ENCODE peak calls at places on chromosomes 2 and 18, in four cellular contexts. One of them, this sample, is unnamed.

GRCh38 chr2:182144780-182145170 is 159.1 kb downstream of the PPP1R1C start:
- DNase-seq in GM23248: peak
- DNase-seq in GM23338: no peak
- DNase-seq in H1: no peak
- DNase-seq in this sample: peak

GRCh38 chr2:160199053-160199452 is 1.0 kb downstream of the ITGB6 start:
- DNase-seq in H1: no peak
- DNase-seq in GM23248: no peak
- DNase-seq in GM23338: no peak
- DNase-seq in this sample: no peak

GRCh38 chr18:44599409-44599808 is 81.3 kb upstream of the SETBP1 start:
- DNase-seq in H1: no peak
- DNase-seq in GM23248: peak
- DNase-seq in GM23338: peak
- DNase-seq in this sample: peak

GRCh38 chr2:37335604-37336003 is 8.8 kb upstream of the QPCT start:
- DNase-seq in GM23338: no peak
- DNase-seq in GM23248: no peak
- DNase-seq in H1: no peak
- DNase-seq in this sample: no peak

GRCh38 chr2:225660262-225661091 is 261.0 kb downstream of the NYAP2 start:
- DNase-seq in GM23248: peak
- DNase-seq in H1: peak
- DNase-seq in GM23338: peak
- DNase-seq in this sample: peak

GRCh38 chr2:8407332-8407731 is 274.5 kb upstream of the ID2 start:
- DNase-seq in H1: no peak
- DNase-seq in GM23338: no peak
- DNase-seq in GM23248: no peak
- DNase-seq in this sample: no peak

GRCh38 chr2:125526093-125526492 is 1129.9 kb upstream of the GYPC start:
- DNase-seq in GM23248: no peak
- DNase-seq in H1: no peak
- DNase-seq in GM23338: peak
- DNase-seq in this sample: no peak

GRCh38 chr2:199928626-199929025 is 17.5 kb downstream of the C2orf69 start:
- DNase-seq in H1: no peak
- DNase-seq in GM23248: no peak
- DNase-seq in GM23338: no peak
- DNase-seq in this sample: no peak

GRCh38 chr18:58024139-58024538 is 19.9 kb upstream of the NEDD4L start:
- DNase-seq in GM23338: no peak
- DNase-seq in GM23248: no peak
- DNase-seq in H1: no peak
- DNase-seq in this sample: no peak

GRCh38 chr2:218964041-218964771 is 4.7 kb downstream of the CDK5R2 start:
- DNase-seq in GM23248: peak
- DNase-seq in H1: no peak
- DNase-seq in GM23338: peak
- DNase-seq in this sample: peak

GRCh38 chr2:165522746-165523145 is 53.2 kb downstream of the CSRNP3 start:
- DNase-seq in GM23248: no peak
- DNase-seq in H1: no peak
- DNase-seq in GM23338: no peak
- DNase-seq in this sample: no peak

GRCh38 chr2:54903736-54904554 is 146.3 kb downstream of the RTN4 start:
- DNase-seq in GM23338: no peak
- DNase-seq in H1: no peak
- DNase-seq in GM23248: peak
- DNase-seq in this sample: peak

GRCh38 chr2:15348028-15348427 is 213.1 kb downstream of the NBAS start:
- DNase-seq in GM23248: no peak
- DNase-seq in GM23338: no peak
- DNase-seq in H1: no peak
- DNase-seq in this sample: no peak

GRCh38 chr2:239042046-239042445 is 194.2 kb downstream of the TWIST2 start:
- DNase-seq in GM23248: no peak
- DNase-seq in GM23338: no peak
- DNase-seq in H1: no peak
- DNase-seq in this sample: no peak

GRCh38 chr2:39837856-39838453 is 58.9 kb upstream of the THUMPD2 start:
- DNase-seq in GM23248: peak
- DNase-seq in GM23338: peak
- DNase-seq in H1: peak
- DNase-seq in this sample: peak

GRCh38 chr18:3466051-3466450 is 16.1 kb downstream of the TGIF1 start:
- DNase-seq in GM23248: peak
- DNase-seq in GM23338: no peak
- DNase-seq in H1: no peak
- DNase-seq in this sample: peak

GRCh38 chr2:63735931-63736820 is 105.5 kb upstream of the UGP2 start:
- DNase-seq in GM23248: peak
- DNase-seq in GM23338: no peak
- DNase-seq in H1: no peak
- DNase-seq in this sample: peak

GRCh38 chr2:7044253-7045250 is 127.3 kb downstream of the RNF144A start:
- DNase-seq in GM23248: peak
- DNase-seq in GM23338: peak
- DNase-seq in H1: peak
- DNase-seq in this sample: peak

GRCh38 chr2:42979416-42979869 is 187.1 kb upstream of the HAAO start:
- DNase-seq in GM23338: no peak
- DNase-seq in GM23248: no peak
- DNase-seq in H1: no peak
- DNase-seq in this sample: no peak
- H3K27ac ChIP-seq in GM23338: no peak
- H3K27ac ChIP-seq in GM23248: no peak
- H3K27ac ChIP-seq in H1: no peak
- H3K27ac ChIP-seq in this sample: no peak

GRCh38 chr2:88735853-88736252 is 44.4 kb downstream of the RPIA start:
- DNase-seq in GM23338: no peak
- DNase-seq in GM23248: peak
- DNase-seq in H1: no peak
- DNase-seq in this sample: no peak

GRCh38 chr2:88735133-88735532 is 43.7 kb downstream of the RPIA start:
- DNase-seq in GM23338: no peak
- DNase-seq in H1: no peak
- DNase-seq in GM23248: no peak
- DNase-seq in this sample: no peak

GRCh38 chr2:88737385-88737784 is 45.9 kb downstream of the RPIA start:
- DNase-seq in GM23248: peak
- DNase-seq in H1: no peak
- DNase-seq in GM23338: no peak
- DNase-seq in this sample: peak

GRCh38 chr2:88738271-88738670 is 46.8 kb downstream of the RPIA start:
- DNase-seq in H1: no peak
- DNase-seq in GM23338: no peak
- DNase-seq in GM23248: peak
- DNase-seq in this sample: peak

DNA sequence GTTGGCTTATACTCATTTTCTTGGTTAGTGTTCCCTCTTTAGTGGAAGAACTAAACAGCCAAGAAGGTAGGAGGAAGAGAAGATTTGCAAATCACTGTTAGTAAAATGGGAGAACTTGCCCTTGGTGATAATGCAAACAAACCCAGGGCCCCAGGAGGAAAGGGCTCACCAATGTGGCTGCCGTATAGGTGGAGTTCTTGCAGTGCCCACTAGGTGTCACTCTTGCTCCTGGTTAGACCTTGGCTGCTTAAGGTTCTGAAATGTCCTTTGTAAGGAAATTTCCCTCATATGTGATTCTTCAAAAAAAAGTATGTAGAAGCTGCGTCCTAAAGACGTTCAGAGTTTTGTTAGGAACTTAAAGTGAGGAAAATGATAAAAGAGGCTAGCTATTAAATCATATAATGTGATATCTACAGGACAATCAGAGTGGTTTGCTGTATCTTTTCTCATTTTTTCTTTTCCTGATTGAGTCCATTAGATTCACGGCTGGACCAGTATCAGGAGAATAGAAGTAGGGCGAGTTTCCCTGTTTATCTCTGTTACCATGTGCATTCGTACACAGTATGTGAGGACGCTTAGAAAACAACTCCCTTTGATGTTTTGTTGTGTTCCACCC is 48.6 kb downstream of the RPIA start:
- DNase-seq in H1: peak
- DNase-seq in GM23248: peak
- DNase-seq in GM23338: peak
- DNase-seq in this sample: peak
- H3K4me2 ChIP-seq in H1: no peak
- H3K4me2 ChIP-seq in GM23248: no peak
- H3K4me2 ChIP-seq in GM23338: no peak
- H3K4me2 ChIP-seq in this sample: no peak

DNA sequence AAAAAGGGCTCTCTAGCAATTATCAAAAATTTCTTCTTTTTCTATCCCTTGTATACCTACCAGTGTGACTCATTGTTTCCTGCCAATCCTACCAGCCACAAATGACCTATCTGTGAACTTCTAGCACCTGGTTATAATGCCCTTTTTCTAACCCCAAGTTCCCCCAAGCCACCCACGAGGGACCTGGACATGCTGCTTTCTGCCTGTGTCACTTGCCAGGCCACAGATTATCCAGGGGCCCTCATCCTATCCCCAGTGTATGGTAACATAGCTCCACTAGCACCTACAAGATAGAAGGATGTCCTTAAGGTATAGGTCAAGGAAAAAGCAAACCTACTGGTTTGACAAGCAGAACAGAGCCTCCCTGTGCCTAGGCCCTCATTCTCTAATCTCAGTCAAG is 26.8 kb downstream of the AAK1 start:
- DNase-seq in H1: no peak
- DNase-seq in GM23248: peak
- DNase-seq in GM23338: no peak
- DNase-seq in this sample: peak
- TF ChIP-seq EZH2 in H1: no peak
- TF ChIP-seq EZH2 in GM23248: no peak
- TF ChIP-seq EZH2 in GM23338: no peak
- TF ChIP-seq EZH2 in this sample: no peak

DNA sequence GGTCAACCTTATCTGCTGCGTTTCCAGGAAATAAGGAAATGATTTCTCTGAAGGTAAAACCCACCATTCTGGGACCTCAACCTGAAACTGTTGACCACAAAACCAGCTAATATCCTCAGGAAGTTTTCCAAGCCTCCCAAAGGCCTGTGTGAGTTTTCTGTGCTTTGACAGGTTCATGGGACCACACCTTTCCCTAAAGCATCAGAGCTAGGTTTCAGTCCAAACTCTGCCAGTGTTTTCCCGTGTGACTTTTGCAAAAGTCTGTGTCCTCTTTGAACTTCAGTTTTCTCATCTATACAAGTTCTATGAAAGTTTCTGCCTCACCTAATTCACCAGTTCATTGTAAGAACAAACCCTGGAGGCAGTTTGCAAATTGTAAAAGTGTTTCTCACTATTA is 39.8 kb downstream of the VSNL1 start:
- DNase-seq in H1: no peak
- DNase-seq in GM23248: no peak
- DNase-seq in GM23338: no peak
- DNase-seq in this sample: no peak
- H3K27ac ChIP-seq in H1: no peak
- H3K27ac ChIP-seq in GM23248: no peak
- H3K27ac ChIP-seq in GM23338: no peak
- H3K27ac ChIP-seq in this sample: no peak

GRCh38 chr18:23155537-23155936 is 20.3 kb downstream of the CABLES1 start:
- DNase-seq in GM23338: no peak
- DNase-seq in H1: no peak
- DNase-seq in GM23248: peak
- DNase-seq in this sample: no peak
- H3K4me2 ChIP-seq in GM23338: no peak
- H3K4me2 ChIP-seq in H1: no peak
- H3K4me2 ChIP-seq in GM23248: peak
- H3K4me2 ChIP-seq in this sample: peak

DNA sequence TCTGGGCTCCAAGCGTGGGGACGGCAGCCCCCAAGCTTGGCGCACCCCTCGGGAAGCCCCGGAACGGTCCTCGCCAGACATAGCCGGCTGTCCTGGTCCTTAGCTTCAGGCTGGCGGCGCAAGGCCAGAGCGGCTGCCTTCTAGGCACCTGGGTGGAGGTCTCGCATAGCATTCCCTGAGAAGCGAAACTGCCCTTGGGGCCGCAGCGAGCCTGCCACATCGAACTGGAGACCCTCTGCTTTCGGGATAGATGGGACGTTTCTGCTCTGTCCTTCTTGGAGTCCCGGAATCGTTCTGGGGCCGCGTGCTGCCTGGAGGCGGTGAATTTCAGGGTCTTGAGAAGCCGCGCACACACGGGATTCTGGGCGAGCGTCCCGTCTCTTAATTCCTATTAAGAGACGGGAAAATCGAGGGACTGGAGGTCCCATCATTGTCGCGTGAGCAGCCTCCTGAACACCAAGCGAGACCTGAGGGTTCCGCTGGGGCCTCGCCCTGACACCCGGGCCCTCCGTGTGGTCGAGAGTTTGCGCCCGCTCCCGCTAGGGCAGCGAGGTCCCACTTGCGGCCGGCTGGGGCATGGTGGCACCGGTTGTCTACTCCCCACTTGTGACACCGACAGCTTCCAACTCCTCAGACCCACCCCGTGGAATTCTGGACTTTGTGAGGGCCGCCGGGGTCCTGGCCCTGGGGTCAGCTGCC is 9.7 kb upstream of the EN1 start:
- DNase-seq in GM23338: peak
- DNase-seq in GM23248: no peak
- DNase-seq in H1: peak
- DNase-seq in this sample: no peak
- TF ChIP-seq EZH2 in GM23338: peak
- TF ChIP-seq EZH2 in GM23248: no peak
- TF ChIP-seq EZH2 in H1: peak
- TF ChIP-seq EZH2 in this sample: peak